ENCODE peak calls at places on chromosome 11, in seven cellular contexts. T is GM23338, L is HCT116, X is A549, W is GM12878, D is HL-60, N is HepG2. P is an unnamed sample.

GRCh38 chr11:66081505-66081904 is 11.4 kb downstream of the PACS1 start:
- DNase-seq in X (no peak), D (peak; percentile 90), T (no peak), L (no peak), W (no peak), N (no peak), P (no peak)

GRCh38 chr11:28490763-28491382 is 382.7 kb downstream of the METTL15 start:
- DNase-seq in L (no peak), N (no peak), W (no peak), T (no peak), D (no peak), X (no peak), P (no peak)

GRCh38 chr11:107898270-107898669 is 30.0 kb upstream of the RAB39A start:
- DNase-seq in N (peak; percentile 20), W (peak; percentile 24), D (peak; percentile 36), T (peak; percentile 62), L (peak; percentile 36), X (peak; percentile 8), P (peak; percentile 59)

GRCh38 chr11:2807801-2808241 is 77.8 kb downstream of the CDKN1C start:
- DNase-seq in X (no peak), D (no peak), W (no peak), N (no peak), T (no peak), L (no peak), P (no peak)

GRCh38 chr11:119660166-119660720 is 68.8 kb downstream of the NECTIN1 start:
- DNase-seq in X (no peak), N (no peak), W (no peak), D (no peak), L (no peak), T (no peak), P (no peak)

GRCh38 chr11:7673724-7674434 is 579 bp upstream of the CYB5R2 start:
- DNase-seq in X (no peak), T (peak; percentile 90), W (no peak), L (peak; percentile 29), N (no peak), D (no peak), P (no peak)

GRCh38 chr11:113667801-113668200 is 38.3 kb downstream of the TMPRSS5 start:
- DNase-seq in W (no peak), D (no peak), N (no peak), X (no peak), L (no peak), T (no peak), P (no peak)

GRCh38 chr11:78218707-78219492 is 30.2 kb downstream of the USP35 start:
- DNase-seq in D (no peak), W (no peak), N (no peak), X (no peak), T (no peak), L (no peak), P (no peak)

GRCh38 chr11:104033134-104033533 is 3.3 kb upstream of the DDI1 start:
- DNase-seq in N (peak; percentile 73), T (no peak), D (no peak), W (no peak), X (peak; percentile 54), L (no peak), P (no peak)

GRCh38 chr11:110907629-110908028 is 195.4 kb upstream of the ARHGAP20 start:
- DNase-seq in L (no peak), W (no peak), D (peak; percentile 63), T (no peak), X (no peak), N (no peak), P (no peak)

GRCh38 chr11:115439385-115439784 is 64.8 kb downstream of the CADM1 start:
- DNase-seq in N (no peak), D (no peak), L (no peak), W (no peak), X (no peak), T (no peak), P (no peak)

GRCh38 chr11:75439026-75439425 is 6.0 kb upstream of the KLHL35 start:
- DNase-seq in W (no peak), X (no peak), L (no peak), N (no peak), D (no peak), T (no peak), P (no peak)

GRCh38 chr11:64331569-64332371 is 8.2 kb upstream of the CCDC88B start:
- DNase-seq in L (peak; percentile 83), D (peak; percentile 90), W (peak; percentile 80), T (peak; percentile 71), X (peak; percentile 93), N (peak; percentile 69), P (peak; percentile 80)

GRCh38 chr11:122747358-122747757 is 90.9 kb upstream of the CRTAM start:
- DNase-seq in T (no peak), D (no peak), W (no peak), N (no peak), L (no peak), X (no peak), P (no peak)

GRCh38 chr11:79101736-79102135 is 339.1 kb downstream of the TENM4 start:
- DNase-seq in L (no peak), X (no peak), W (no peak), D (no peak), T (no peak), N (no peak), P (no peak)

GRCh38 chr11:73325036-73325981 is 17.2 kb downstream of the ARHGEF17 start:
- DNase-seq in N (peak; percentile 66), X (no peak), T (no peak), L (no peak), W (peak; percentile 83), D (no peak), P (no peak)

GRCh38 chr11:1866226-1866625 is 13.3 kb downstream of the LSP1 start:
- DNase-seq in X (no peak), W (no peak), D (no peak), T (no peak), L (no peak), N (no peak), P (no peak)

DNA sequence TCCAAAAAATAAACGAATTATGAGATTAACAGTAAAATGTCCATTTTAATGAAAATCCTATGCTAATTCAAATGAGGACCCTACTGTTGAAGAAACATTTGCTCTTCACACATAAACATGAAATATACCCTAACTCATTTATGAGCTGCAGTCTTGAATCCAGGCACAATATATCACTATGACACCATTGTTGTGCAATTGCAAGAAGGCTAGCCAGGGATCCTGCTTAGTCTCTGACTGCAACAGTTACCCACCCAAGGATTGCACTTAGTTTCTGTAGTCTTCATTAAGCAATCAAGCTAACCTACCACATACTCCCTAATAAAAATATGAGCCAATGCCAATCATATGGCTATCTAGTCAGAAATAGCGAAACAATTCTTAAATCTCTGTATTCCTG is 981.0 kb upstream of the FAT3 start:
- DNase-seq in N (no peak), D (no peak), T (no peak), L (no peak), X (no peak), W (no peak), P (no peak)
- TF ChIP-seq REST in N (no peak), D (no peak), T (no peak), L (no peak), X (no peak), W (no peak), P (no peak)

GRCh38 chr11:131688056-131688693 is 317.8 kb downstream of the NTM start:
- DNase-seq in L (no peak), T (peak; percentile 82), N (peak; percentile 9), W (no peak), D (no peak), X (peak; percentile 59), P (no peak)
- TF ChIP-seq CTCF in L (peak; percentile 74), T (peak; percentile 86), N (peak; percentile 70), W (peak; percentile 85), D (peak; percentile 36), X (peak; percentile 54), P (peak; percentile 99)

GRCh38 chr11:287821-288327 is 1.1 kb upstream of the PGGHG start:
- DNase-seq in W (no peak), L (no peak), X (no peak), T (no peak), N (no peak), D (no peak), P (no peak)
- H3K4me3 ChIP-seq in W (peak overlapping the region; percentile 81), L (peak overlapping the region; percentile 72), X (peak overlapping the region; percentile 94), T (peak overlapping the region; percentile 62), N (peak overlapping the region; percentile 50), D (no peak overlapping the region), P (peak overlapping the region; percentile 68)

GRCh38 chr11:134015541-134015940 is 53.3 kb upstream of the JAM3 start:
- DNase-seq in D (no peak), N (no peak), L (no peak), T (no peak), X (no peak), W (no peak), P (no peak)
- TF ChIP-seq REST in D (no peak), N (no peak), L (no peak), T (no peak), X (no peak), W (no peak), P (no peak)

DNA sequence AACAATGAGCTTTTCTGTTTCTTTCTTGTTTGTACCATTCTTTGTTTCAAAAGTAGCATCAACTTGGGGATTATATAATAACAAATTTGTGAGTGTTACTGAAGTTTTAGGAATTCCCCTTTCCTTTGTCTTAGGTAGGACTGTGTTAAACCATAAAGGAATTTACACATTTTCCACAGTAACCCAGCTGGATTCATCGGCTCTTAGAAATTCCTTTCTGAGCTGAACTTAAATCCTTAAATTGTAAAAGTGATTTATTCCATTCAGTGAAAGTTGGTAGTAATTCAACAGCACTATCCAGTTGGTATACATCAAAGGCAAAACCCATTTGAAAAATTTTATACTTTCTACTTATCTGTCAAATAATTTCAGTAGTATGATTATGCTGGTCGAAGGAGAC is 11.8 kb downstream of the EMSY start:
- DNase-seq in L (no peak), W (no peak), T (peak; percentile 44), N (no peak), X (no peak), D (no peak), P (no peak)
- TF ChIP-seq CTCF in L (no peak), W (no peak), T (no peak), N (no peak), X (no peak), D (no peak), P (no peak)

DNA sequence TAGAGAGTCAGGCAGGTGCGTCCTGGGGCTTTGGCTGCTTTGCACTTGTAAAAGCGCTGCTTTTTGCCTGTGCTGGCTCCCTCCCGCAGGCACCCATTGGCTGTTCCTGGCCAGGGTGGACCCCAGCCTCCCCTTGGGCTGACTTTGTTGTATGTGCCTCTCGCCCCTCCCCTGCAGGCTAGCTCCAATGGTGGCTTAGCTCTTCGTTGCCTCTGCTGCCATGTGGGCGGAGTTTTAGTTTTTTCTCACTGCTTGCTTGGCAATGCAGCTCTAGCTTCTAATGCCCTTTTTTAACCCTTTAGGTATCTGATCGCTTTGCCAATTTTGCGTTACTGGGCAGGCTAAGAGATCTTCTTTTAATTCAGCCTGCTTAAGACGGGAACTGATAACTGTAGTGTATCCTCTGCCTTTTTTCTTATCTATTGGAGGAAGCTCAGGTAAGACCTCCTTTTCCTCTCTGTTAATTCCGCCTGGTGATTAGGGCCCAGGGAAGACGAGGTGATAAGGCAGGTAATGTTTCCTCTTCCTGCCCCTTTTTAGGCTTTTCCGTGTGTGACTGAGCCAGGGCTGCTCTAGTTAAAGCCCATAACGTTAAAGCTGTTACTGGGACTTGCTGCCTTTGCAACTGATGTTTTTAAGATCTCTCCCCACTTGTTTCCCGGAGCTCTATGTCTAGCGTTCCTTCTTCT is 11.8 kb upstream of the GLYATL1 start:
- DNase-seq in D (no peak), X (no peak), W (no peak), L (no peak), T (peak; percentile 99), N (peak; percentile 24), P (no peak)
- H3K4me3 ChIP-seq in D (no peak overlapping the region), X (no peak overlapping the region), W (no peak overlapping the region), L (no peak overlapping the region), T (peak overlapping the region; percentile 52), N (no peak overlapping the region), P (no peak overlapping the region)